ENCODE peak calls at places on chromosomes 2 and 18, in six cellular contexts. B, E, C, F, T and L are unnamed samples.
A peak's percentile ranks its signal among the peaks of the same experiment; 100 is the strongest.

GRCh38 chr18:5175378-5175777 is 21.7 kb downstream of the AKAIN1 start:
- DNase-seq in B (no peak), E (no peak), T (no peak), F (no peak), C (no peak), L (no peak)

GRCh38 chr18:25233582-25234362 is 118.2 kb downstream of the ZNF521 start:
- DNase-seq in C (no peak), B (no peak), F (no peak), T (no peak), E (no peak), L (no peak)

GRCh38 chr2:48480526-48480925 is 49.4 kb upstream of the STON1 start:
- DNase-seq in C (no peak), E (no peak), T (no peak), F (no peak), B (no peak), L (no peak)

GRCh38 chr18:22082408-22082807 is 87.0 kb upstream of the GATA6 start:
- DNase-seq in F (no peak), E (no peak), T (no peak), B (no peak), C (no peak), L (no peak)

GRCh38 chr2:218805627-218806026 is 23.7 kb downstream of the CYP27A1 start:
- DNase-seq in C (no peak), T (no peak), E (peak; percentile 27), F (no peak), B (no peak), L (no peak)

GRCh38 chr2:184743096-184743495 is 144.8 kb downstream of the ZNF804A start:
- DNase-seq in F (no peak), T (no peak), C (no peak), B (no peak), E (no peak), L (no peak)

GRCh38 chr2:142722569-142722968 is 154.9 kb upstream of the KYNU start:
- DNase-seq in E (no peak), C (no peak), F (no peak), B (no peak), T (no peak), L (no peak)

GRCh38 chr2:4174796-4175195 is 471.4 kb downstream of the DCDC2C start:
- DNase-seq in E (no peak), C (no peak), F (no peak), T (no peak), B (no peak), L (no peak)

GRCh38 chr2:70967189-70967588 is 11.2 kb upstream of the ANKRD53 start:
- DNase-seq in E (no peak), C (no peak), B (no peak), T (no peak), F (no peak), L (no peak)

GRCh38 chr18:55839350-55839749 is 251.4 kb upstream of the TCF4 start:
- DNase-seq in C (no peak), T (no peak), F (no peak), B (no peak), E (no peak), L (no peak)

GRCh38 chr2:152740743-152741328 is 22.4 kb downstream of the ARL6IP6 start:
- DNase-seq in E (no peak), T (peak; percentile 61), C (no peak), B (peak; percentile 49), F (no peak), L (peak; percentile 42)

GRCh38 chr2:240438810-240439697 is 3.6 kb downstream of the GPC1 start:
- DNase-seq in C (no peak), T (no peak), F (no peak), E (no peak), B (no peak), L (no peak)

GRCh38 chr2:133768261-133769021 is 200.2 kb upstream of the NCKAP5 start:
- DNase-seq in B (no peak), T (no peak), F (peak; percentile 74), C (no peak), E (no peak), L (no peak)

GRCh38 chr2:132636346-132636745 is 33.7 kb downstream of the LYPD1 start:
- DNase-seq in B (no peak), F (no peak), C (no peak), E (no peak), T (no peak), L (no peak)

GRCh38 chr2:231930601-231931281 is 4.5 kb upstream of the NPPC start:
- DNase-seq in F (peak; percentile 30), C (no peak), E (no peak), B (no peak), T (no peak), L (no peak)

GRCh38 chr2:1483551-1483950 is 70.3 kb downstream of the TPO start:
- DNase-seq in E (no peak), B (no peak), T (no peak), C (no peak), F (no peak), L (no peak)

GRCh38 chr2:159996792-159997546 is 65.4 kb downstream of the PLA2R1 start:
- DNase-seq in F (no peak), B (no peak), C (no peak), E (no peak), T (no peak), L (no peak)

GRCh38 chr2:236853558-236853957 is 232.1 kb upstream of the COPS8 start:
- DNase-seq in B (no peak), T (no peak), F (no peak), E (no peak), C (no peak), L (no peak)

GRCh38 chr2:236856856-236857616 is 228.7 kb upstream of the COPS8 start:
- DNase-seq in C (no peak), F (no peak), T (no peak), E (no peak), B (no peak), L (no peak)

GRCh38 chr2:236852977-236853374 is 232.7 kb upstream of the COPS8 start:
- DNase-seq in F (no peak), B (no peak), E (no peak), T (no peak), C (no peak), L (no peak)

GRCh38 chr2:236855866-236856855 is 229.5 kb upstream of the COPS8 start:
- DNase-seq in F (no peak), C (no peak), B (no peak), E (no peak), T (no peak), L (no peak)

GRCh38 chr2:236855176-236855865 is 230.4 kb upstream of the COPS8 start:
- DNase-seq in B (no peak), C (no peak), T (no peak), E (no peak), F (no peak), L (no peak)
- H3K27ac ChIP-seq in B (no peak overlapping the region), C (no peak overlapping the region), T (no peak overlapping the region), E (no peak overlapping the region), F (no peak overlapping the region), L (no peak overlapping the region)

GRCh38 chr2:199258291-199258690 is 199.4 kb downstream of the SATB2 start:
- DNase-seq in F (no peak), B (no peak), C (no peak), E (no peak), T (no peak), L (no peak)
- TF ChIP-seq CTCF in F (no peak), B (no peak), C (no peak), E (peak; percentile 30), T (peak; percentile 9), L (peak; percentile 28)

GRCh38 chr2:73906847-73907505 is 14.2 kb downstream of the ACTG2 start:
- DNase-seq in C (no peak), E (no peak), B (no peak), T (no peak), F (no peak), L (no peak)
- TF ChIP-seq POLR2AphosphoS5 in C (peak; percentile 15), E (no peak), B (no peak), T (no peak), F (no peak), L (no peak)

GRCh38 chr2:68755071-68755470 is 20.5 kb downstream of the ARHGAP25 start:
- DNase-seq in T (no peak), F (no peak), B (no peak), E (no peak), C (no peak), L (no peak)

GRCh38 chr2:68753318-68753717 is 18.7 kb downstream of the ARHGAP25 start:
- DNase-seq in E (no peak), C (no peak), B (no peak), F (no peak), T (no peak), L (no peak)

GRCh38 chr2:68751397-68752339 is 17.1 kb downstream of the ARHGAP25 start:
- DNase-seq in E (no peak), T (peak; percentile 76), B (peak; percentile 86), C (peak; percentile 95), F (peak; percentile 92), L (peak; percentile 74)

GRCh38 chr2:68757081-68757480 is 22.5 kb downstream of the ARHGAP25 start:
- DNase-seq in B (no peak), E (no peak), T (no peak), F (no peak), C (no peak), L (no peak)

DNA sequence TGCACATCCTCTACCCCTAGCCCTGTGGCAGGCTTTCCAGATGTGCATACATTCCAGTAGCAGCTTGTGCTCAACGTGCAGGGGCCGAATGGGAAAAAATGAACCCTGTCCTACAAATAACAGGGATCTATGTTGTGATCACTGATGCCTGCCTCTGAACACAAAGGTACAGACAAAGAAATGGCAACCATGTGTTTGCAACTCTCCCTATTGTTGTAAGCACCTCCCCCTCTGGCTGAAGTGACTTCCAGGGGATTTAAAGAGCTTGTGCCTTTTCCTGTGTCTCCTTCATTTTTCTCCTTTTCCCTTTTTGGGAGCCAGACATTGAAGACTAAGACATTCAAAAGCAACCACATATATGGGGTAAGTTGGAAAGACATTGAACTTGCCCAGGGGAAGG is 21.6 kb downstream of the ARHGAP25 start:
- DNase-seq in C (no peak), F (no peak), B (no peak), E (no peak), T (no peak), L (no peak)
- H3K27ac ChIP-seq in C (no peak overlapping the region), F (no peak overlapping the region), B (no peak overlapping the region), E (no peak overlapping the region), T (no peak overlapping the region), L (no peak overlapping the region)

GRCh38 chr2:55213822-55214221 is 18.3 kb downstream of the CLHC1 start:
- DNase-seq in B (no peak), F (no peak), T (no peak), C (no peak), E (no peak), L (no peak)
- TF ChIP-seq CTCF in B (no peak), F (no peak), T (no peak), C (no peak), E (no peak), L (no peak)

DNA sequence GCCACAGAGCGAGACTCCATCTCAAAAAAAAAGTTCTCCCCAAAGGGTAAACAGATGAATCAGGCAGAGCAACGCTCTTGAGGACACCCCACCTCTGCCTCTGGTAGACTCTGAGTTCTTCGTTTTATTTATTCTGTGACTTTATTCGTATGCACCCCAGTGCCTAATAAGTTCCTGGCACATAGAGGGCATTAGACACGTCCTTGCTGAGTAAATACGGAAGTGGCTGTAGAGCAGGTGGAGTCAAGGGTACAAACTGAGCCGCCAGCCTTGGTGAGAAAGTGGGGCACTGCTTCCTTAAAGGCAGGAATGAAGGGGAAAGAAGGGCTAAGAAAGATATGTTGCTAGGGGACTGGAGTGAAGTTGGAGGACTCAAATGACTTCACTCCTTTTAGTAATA is 12.9 kb downstream of the SULT1C2 start:
- DNase-seq in T (no peak), F (no peak), B (no peak), C (no peak), E (no peak), L (no peak)
- TF ChIP-seq POLR2AphosphoS5 in T (no peak), F (no peak), B (no peak), C (no peak), E (no peak), L (no peak)